ENCODE peak calls at places on chromosomes 1 and 21, in six cellular contexts. U, K, V, L, D and A are unnamed samples.

GRCh38 chr1:43557744-43558245 is 27.1 kb downstream of the PTPRF start:
- DNase-seq in U (no peak), K (no peak), V (no peak), L (no peak), D (no peak), A (no peak)

GRCh38 chr1:92768915-92769314 is 16.0 kb downstream of the EVI5 start:
- DNase-seq in U (no peak), K (no peak), V (no peak), L (no peak), D (no peak), A (no peak)

GRCh38 chr1:179742717-179743678 is at the start of gene FAM163A:
- DNase-seq in U (no peak), K (no peak), V (no peak), L (no peak), D (no peak), A (no peak)

GRCh38 chr1:12180315-12180714 is 13.5 kb downstream of the TNFRSF1B start:
- DNase-seq in U (peak), K (peak), V (no peak), L (peak), D (peak), A (no peak)

GRCh38 chr1:21594935-21595897 is 73.9 kb downstream of the RAP1GAP start:
- DNase-seq in U (peak), K (peak), V (peak), L (peak), D (no peak), A (no peak)

GRCh38 chr1:84146375-84147032 is 2.4 kb downstream of the PRKACB start:
- DNase-seq in U (no peak), K (no peak), V (no peak), L (no peak), D (no peak), A (no peak)

GRCh38 chr1:182109780-182110179 is 48.3 kb upstream of the ZNF648 start:
- DNase-seq in U (no peak), K (no peak), V (no peak), L (no peak), D (no peak), A (no peak)

GRCh38 chr21:17476006-17476405 is 36.8 kb upstream of the CXADR start:
- DNase-seq in U (no peak), K (no peak), V (no peak), L (peak), D (no peak), A (no peak)

GRCh38 chr1:167661527-167662436 is 31.8 kb downstream of the RCSD1 start:
- DNase-seq in U (no peak), K (no peak), V (no peak), L (no peak), D (no peak), A (no peak)

DNA sequence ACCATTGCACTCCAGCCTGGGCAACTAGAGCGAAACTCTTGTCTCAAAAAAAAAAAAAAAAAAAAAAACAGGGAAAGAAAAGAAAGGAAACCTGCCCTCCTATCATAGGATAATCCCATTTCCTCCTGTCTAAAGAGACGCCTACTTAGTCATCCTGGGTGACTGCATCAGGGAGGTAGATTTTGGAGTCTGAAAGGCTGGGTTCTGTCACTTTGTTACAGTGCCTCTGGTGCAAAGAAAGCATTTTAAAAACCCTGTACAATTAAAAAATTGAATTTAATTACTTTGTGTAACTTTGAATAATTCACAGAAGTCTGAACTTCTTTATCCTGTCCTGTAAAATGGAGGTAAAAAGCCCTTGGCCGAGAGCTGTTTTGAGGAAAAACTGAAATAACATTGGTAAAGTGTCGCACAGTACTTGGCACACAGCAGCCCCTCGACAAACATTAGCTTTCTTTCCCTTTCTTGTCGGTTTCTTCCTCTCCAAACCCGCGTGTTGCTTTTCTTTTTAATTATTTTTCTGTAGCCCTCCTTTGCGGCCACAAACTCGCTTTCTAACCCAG is 657 bp upstream of the HDAC1 start:
- DNase-seq in U (no peak), K (no peak), V (no peak), L (no peak), D (no peak), A (no peak)
- H3K27ac ChIP-seq in U (peak), K (peak), V (peak), L (peak), D (peak), A (peak)

GRCh38 chr1:77831976-77832695 is 52.7 kb downstream of the MIGA1 start:
- DNase-seq in U (no peak), K (no peak), V (no peak), L (no peak), D (peak), A (no peak)
- H3K27ac ChIP-seq in U (no peak), K (peak), V (no peak), L (peak), D (peak), A (peak)

GRCh38 chr1:25673456-25673855 is 56.9 kb downstream of the MAN1C1 start:
- DNase-seq in U (no peak), K (no peak), V (no peak), L (no peak), D (no peak), A (no peak)

GRCh38 chr1:25671929-25672328 is 55.3 kb downstream of the MAN1C1 start:
- DNase-seq in U (no peak), K (no peak), V (no peak), L (no peak), D (no peak), A (no peak)

GRCh38 chr1:25673962-25674928 is 57.7 kb downstream of the MAN1C1 start:
- DNase-seq in U (no peak), K (no peak), V (no peak), L (no peak), D (no peak), A (no peak)

GRCh38 chr1:25669781-25670567 is 53.4 kb downstream of the MAN1C1 start:
- DNase-seq in U (no peak), K (no peak), V (no peak), L (no peak), D (no peak), A (no peak)

DNA sequence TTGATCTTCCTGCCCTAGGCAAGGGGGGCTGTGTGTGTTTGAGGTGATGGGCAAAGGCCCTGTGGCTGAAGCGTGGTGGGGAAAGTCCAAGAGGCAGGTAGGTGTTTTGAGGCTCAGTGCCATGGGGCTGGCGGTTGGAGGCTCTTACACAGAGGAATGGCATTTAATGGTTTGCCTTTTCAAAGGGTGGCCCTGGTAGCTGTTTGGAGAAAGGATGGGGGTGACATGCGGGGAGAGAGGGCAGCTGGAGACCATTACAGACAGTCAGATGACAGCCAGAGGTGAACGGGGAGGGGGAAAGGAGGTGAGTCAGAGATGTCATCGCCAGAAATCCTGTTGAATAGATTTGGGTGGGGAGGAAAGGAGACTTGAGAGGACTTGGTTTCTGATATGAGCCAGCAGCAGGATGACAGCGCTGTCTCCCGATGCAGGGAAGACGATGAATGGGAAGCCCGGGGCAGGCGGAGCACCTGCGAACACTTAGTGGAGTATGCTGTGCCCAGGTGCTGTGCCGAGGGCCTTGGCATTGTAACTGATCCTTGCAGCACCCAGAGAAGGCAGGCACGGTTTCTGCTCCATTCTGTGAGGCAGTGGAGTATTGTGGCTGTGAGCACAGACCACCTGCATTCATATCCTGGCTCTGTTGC is 56.3 kb downstream of the MAN1C1 start:
- DNase-seq in U (no peak), K (no peak), V (no peak), L (no peak), D (no peak), A (no peak)
- H3K27ac ChIP-seq in U (no peak), K (no peak), V (no peak), L (no peak), D (no peak), A (no peak)

GRCh38 chr1:78005755-78006154 is 1.0 kb downstream of the DNAJB4 start:
- DNase-seq in U (peak), K (no peak), V (peak), L (peak), D (no peak), A (no peak)
- H3K27ac ChIP-seq in U (peak), K (peak), V (peak), L (peak), D (peak), A (peak)

GRCh38 chr1:164613176-164613575 is 54.2 kb downstream of the PBX1 start:
- DNase-seq in U (no peak), K (no peak), V (no peak), L (no peak), D (no peak), A (peak)

GRCh38 chr1:164610528-164611222 is 51.7 kb downstream of the PBX1 start:
- DNase-seq in U (peak), K (no peak), V (no peak), L (no peak), D (no peak), A (no peak)

GRCh38 chr1:164614316-164614715 is 55.3 kb downstream of the PBX1 start:
- DNase-seq in U (no peak), K (no peak), V (no peak), L (no peak), D (no peak), A (no peak)

GRCh38 chr1:164609084-164609483 is 50.1 kb downstream of the PBX1 start:
- DNase-seq in U (no peak), K (no peak), V (no peak), L (no peak), D (no peak), A (no peak)

GRCh38 chr1:164611754-164612642 is 53.0 kb downstream of the PBX1 start:
- DNase-seq in U (no peak), K (no peak), V (no peak), L (no peak), D (peak), A (no peak)
- H3K27ac ChIP-seq in U (no peak), K (peak), V (no peak), L (no peak), D (peak), A (no peak)

DNA sequence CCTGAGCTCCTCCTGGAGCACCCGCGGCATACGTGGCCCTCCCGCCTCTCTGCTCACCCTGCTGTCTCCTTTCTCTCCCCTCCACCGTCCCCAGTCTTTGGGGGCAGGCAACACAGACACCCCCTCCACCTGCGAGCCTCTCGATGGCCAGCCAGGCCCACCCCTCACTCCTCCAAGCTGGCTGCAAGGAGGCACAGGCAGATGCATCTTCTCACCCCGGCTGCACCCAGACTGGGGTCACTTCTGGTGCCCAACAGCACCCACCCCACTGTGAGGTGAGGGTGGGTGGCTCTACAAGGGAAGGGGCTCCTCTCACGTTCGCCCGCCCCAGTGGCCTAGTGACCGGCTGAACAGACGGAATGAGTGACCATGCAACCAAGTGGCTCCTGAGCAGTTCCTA is 108.0 kb upstream of the ARHGEF16 start:
- DNase-seq in U (no peak), K (no peak), V (no peak), L (no peak), D (no peak), A (no peak)
- H3K27ac ChIP-seq in U (no peak), K (peak), V (no peak), L (no peak), D (no peak), A (peak)

DNA sequence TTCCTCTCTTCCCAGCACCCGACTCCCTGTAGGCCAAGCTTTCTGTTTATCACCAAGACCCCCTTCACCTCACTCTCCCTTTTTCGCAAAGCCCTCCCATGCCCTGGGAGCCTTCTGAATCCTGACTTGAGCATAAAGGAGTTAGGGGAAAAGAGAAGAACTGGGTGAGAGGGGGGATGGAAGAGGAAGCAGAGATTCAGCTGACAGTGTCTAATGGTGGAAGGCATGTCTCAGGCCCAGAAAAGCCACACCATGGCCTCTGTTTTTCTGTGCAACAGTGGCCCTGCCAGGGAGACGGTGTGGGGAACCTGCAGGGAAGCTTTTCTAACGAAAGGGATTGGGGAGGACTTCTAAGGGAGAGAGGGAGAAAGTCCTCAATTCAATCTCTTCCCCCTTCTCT is 32.9 kb upstream of the SLC30A1 start:
- DNase-seq in U (no peak), K (no peak), V (no peak), L (no peak), D (no peak), A (no peak)
- H3K27ac ChIP-seq in U (no peak), K (peak), V (no peak), L (peak), D (peak), A (no peak)

GRCh38 chr1:243916160-243916559 is 66.1 kb upstream of the AKT3 start:
- DNase-seq in U (no peak), K (no peak), V (no peak), L (no peak), D (no peak), A (no peak)

GRCh38 chr1:243921113-243921512 is 71.1 kb upstream of the AKT3 start:
- DNase-seq in U (no peak), K (no peak), V (no peak), L (no peak), D (no peak), A (no peak)

GRCh38 chr1:243917177-243917862 is 67.3 kb upstream of the AKT3 start:
- DNase-seq in U (peak), K (peak), V (peak), L (peak), D (no peak), A (peak)

GRCh38 chr1:243923292-243924171 is 73.5 kb upstream of the AKT3 start:
- DNase-seq in U (no peak), K (no peak), V (no peak), L (no peak), D (no peak), A (no peak)

GRCh38 chr1:243917863-243918565 is 68.0 kb upstream of the AKT3 start:
- DNase-seq in U (peak), K (peak), V (no peak), L (no peak), D (no peak), A (no peak)
- H3K27ac ChIP-seq in U (no peak), K (peak), V (no peak), L (no peak), D (no peak), A (peak)